ENCODE peak calls at places on chromosomes 2 and 18, in five cellular contexts. S is activated T-cell treated with anti-CD3 and anti-CD28 coated beads, Interleukin-2, amount 50 U/mL, for 72 hours; W is T-helper 9 cell; C is HCT116; L is HEK293T. X is an unnamed sample.

GRCh38 chr2:157758586-157758985 is 117.5 kb downstream of the ACVR1 start:
- DNase-seq in C (no peak), L (no peak), S (no peak), W (no peak), X (no peak)

GRCh38 chr2:82344670-82345069 is 2040.1 kb upstream of the LRRTM1 start:
- DNase-seq in C (no peak), S (no peak), L (no peak), W (no peak), X (no peak)

GRCh38 chr2:176589956-176590509 is 320.8 kb downstream of the MTX2 start:
- DNase-seq in W (no peak), S (no peak), C (no peak), L (no peak), X (no peak)

GRCh38 chr2:29100564-29100963 is 14.7 kb upstream of the CLIP4 start:
- DNase-seq in S (no peak), W (no peak), L (no peak), C (no peak), X (no peak)

GRCh38 chr18:36394486-36394885 is 97.0 kb downstream of the FHOD3 start:
- DNase-seq in L (no peak), W (no peak), C (no peak), S (no peak), X (no peak)

GRCh38 chr2:239153806-239154591 is 246.8 kb downstream of the HDAC4 start:
- DNase-seq in L (no peak), W (no peak), S (no peak), C (no peak), X (no peak)

GRCh38 chr18:907880-908512 is 3.3 kb downstream of the ADCYAP1 start:
- DNase-seq in S (no peak), C (no peak), L (no peak), W (no peak), X (no peak)

GRCh38 chr2:20480913-20481312 is 34.0 kb downstream of the RHOB start:
- DNase-seq in L (no peak), C (no peak), W (no peak), S (no peak), X (no peak)

GRCh38 chr2:31384351-31384750 is 30.2 kb downstream of the XDH start:
- DNase-seq in W (no peak), L (no peak), S (no peak), C (peak), X (peak)

GRCh38 chr2:111216811-111217652 is 96.3 kb downstream of the BCL2L11 start:
- DNase-seq in L (no peak), W (no peak), C (no peak), S (no peak), X (no peak)

GRCh38 chr18:8426401-8426800 is 182.8 kb upstream of the RAB12 start:
- DNase-seq in L (peak), W (no peak), C (peak), S (peak), X (no peak)

GRCh38 chr18:63233334-63233733 is 86.2 kb downstream of the BCL2 start:
- DNase-seq in S (no peak), W (no peak), C (no peak), L (no peak), X (no peak)

GRCh38 chr2:216298719-216299118 is 73.6 kb downstream of the MARCHF4 start:
- DNase-seq in S (no peak), C (no peak), W (no peak), L (no peak), X (peak)

GRCh38 chr18:46264255-46264654 is 160.1 kb downstream of the HAUS1 start:
- DNase-seq in L (no peak), C (peak), S (no peak), W (no peak), X (peak)

GRCh38 chr18:37578886-37579513 is 13.4 kb upstream of the CELF4 start:
- DNase-seq in C (peak), L (peak), S (no peak), W (no peak), X (peak)

GRCh38 chr18:35982404-35983114 is 10.1 kb downstream of the RMP24 start:
- DNase-seq in L (no peak), W (no peak), S (no peak), C (no peak), X (peak)

GRCh38 chr2:11213090-11213638 is 57.9 kb downstream of the SLC66A3 start:
- DNase-seq in C (no peak), S (no peak), W (no peak), L (no peak), X (no peak)

GRCh38 chr2:15943378-15943851 is 3.1 kb downstream of the MYCN start:
- DNase-seq in W (no peak), L (peak), S (peak), C (no peak), X (no peak)

GRCh38 chr18:1270081-1270480 is 365.4 kb downstream of the ADCYAP1 start:
- DNase-seq in C (no peak), W (no peak), L (no peak), S (no peak), X (no peak)

GRCh38 chr18:78563110-78563509 is 416.5 kb upstream of the SALL3 start:
- DNase-seq in L (no peak), S (no peak), W (no peak), C (no peak), X (no peak)

GRCh38 chr2:178811901-178812300 is 4.7 kb upstream of the TTN start:
- DNase-seq in C (no peak), W (no peak), S (no peak), L (no peak), X (no peak)

GRCh38 chr2:241636983-241637232 is at the start of gene THAP4:
- DNase-seq in C (no peak), L (peak), S (peak), W (peak), X (peak)

GRCh38 chr2:98768765-98769476 is 38.0 kb upstream of the MGAT4A start:
- DNase-seq in C (no peak), W (no peak), S (no peak), L (no peak), X (no peak)

X was measured in adipocyte.